ENCODE peak calls at places on chromosomes 1 and 21, in six cellular contexts. Z is mesothelial cell of epicardium; T is GOT3; B is PC-3; R is CD8-positive, alpha-beta T cell; M is COR-L47. Q is an unnamed sample.

GRCh38 chr1:47432071-47433036 is 5.5 kb upstream of the FOXD2 start:
- DNase-seq in Z (no peak), R (peak; percentile 73), T (no peak), M (no peak), B (peak; percentile 69), Q (peak; percentile 72)

GRCh38 chr1:159469921-159470595 is 30.5 kb downstream of the OR10J1 start:
- DNase-seq in M (no peak), Z (no peak), R (no peak), B (no peak), T (no peak), Q (no peak)

GRCh38 chr1:2555634-2556276 is 416 bp upstream of the TNFRSF14 start:
- DNase-seq in M (peak; percentile 45), Z (no peak), B (peak; percentile 23), T (no peak), R (peak; percentile 78), Q (peak; percentile 52)

GRCh38 chr1:56477164-56478111 is 101.9 kb downstream of the PLPP3 start:
- DNase-seq in T (no peak), Z (peak; percentile 24), M (no peak), B (no peak), R (no peak), Q (peak; percentile 87)

GRCh38 chr1:24108334-24109165 is 3.4 kb downstream of the MYOM3 start:
- DNase-seq in R (no peak), Z (no peak), M (no peak), T (no peak), B (peak; percentile 68), Q (peak; percentile 96)

GRCh38 chr1:7299329-7299799 is 471.7 kb upstream of the VAMP3 start:
- DNase-seq in M (peak; percentile 58), Z (no peak), B (peak; percentile 82), R (peak; percentile 31), T (peak; percentile 43), Q (peak; percentile 96)

GRCh38 chr21:32613436-32614043 is 1.4 kb upstream of the CFAP298 start:
- DNase-seq in M (no peak), B (no peak), Z (no peak), T (no peak), R (no peak), Q (no peak)

GRCh38 chr21:31041295-31042079 is 3.2 kb upstream of the KRTAP19-8 start:
- DNase-seq in M (no peak), R (no peak), B (no peak), Z (no peak), T (no peak), Q (no peak)

GRCh38 chr1:173253046-173253445 is 45.9 kb upstream of the TNFSF4 start:
- DNase-seq in R (no peak), T (no peak), M (no peak), Z (no peak), B (peak; percentile 45), Q (no peak)

GRCh38 chr1:22018583-22019559 is 17.4 kb downstream of the CELA3A start:
- DNase-seq in R (peak; percentile 76), T (peak; percentile 72), Z (no peak), B (peak; percentile 97), M (no peak), Q (peak; percentile 98)

GRCh38 chr1:16503494-16503893 is 10.6 kb downstream of the RNU1-1 start:
- DNase-seq in B (no peak), M (no peak), T (no peak), Z (no peak), R (no peak), Q (no peak)

GRCh38 chr21:31203371-31204054 is 140.5 kb downstream of the TIAM1 start:
- DNase-seq in M (no peak), R (no peak), B (peak; percentile 54), T (no peak), Z (no peak), Q (peak; percentile 40)

GRCh38 chr1:78833491-78833890 is 173.0 kb downstream of the ADGRL4 start:
- DNase-seq in T (no peak), R (no peak), B (peak; percentile 95), Z (no peak), M (peak; percentile 35), Q (peak; percentile 95)

GRCh38 chr1:26922201-26922729 is 722 bp downstream of the NUDC start:
- DNase-seq in M (no peak), T (no peak), Z (no peak), B (peak; percentile 5), R (no peak), Q (peak; percentile 31)

GRCh38 chr1:163561570-163562295 is 240.0 kb downstream of the NUF2 start:
- DNase-seq in Z (no peak), R (no peak), T (no peak), B (peak; percentile 40), M (peak; percentile 54), Q (peak; percentile 13)

GRCh38 chr1:6511461-6512244 is 20.2 kb upstream of the PLEKHG5 start:
- DNase-seq in T (no peak), M (no peak), Z (no peak), B (no peak), R (no peak), Q (no peak)

GRCh38 chr21:40687625-40688024 is 159.3 kb downstream of the DSCAM start:
- DNase-seq in B (no peak), R (no peak), Z (no peak), T (no peak), M (no peak), Q (no peak)

GRCh38 chr21:44789880-44790279 is 11.7 kb downstream of the UBE2G2 start:
- DNase-seq in Z (no peak), M (no peak), B (no peak), R (no peak), T (no peak), Q (peak; percentile 67)

GRCh38 chr1:146036241-146036989 is 14.9 kb upstream of the HJV start:
- DNase-seq in B (no peak), R (no peak), M (no peak), T (no peak), Z (no peak), Q (no peak)

GRCh38 chr1:226185153-226186036 is 1.1 kb downstream of the ACBD3 start:
- DNase-seq in B (peak; percentile 42), Z (no peak), R (no peak), M (no peak), T (no peak), Q (peak; percentile 23)

GRCh38 chr1:196205882-196206281 is 402.4 kb downstream of the KCNT2 start:
- DNase-seq in T (no peak), B (no peak), M (no peak), Z (no peak), R (no peak), Q (no peak)

GRCh38 chr21:28267449-28267848 is 725.2 kb downstream of the LTN1 start:
- DNase-seq in Z (no peak), B (peak; percentile 68), R (no peak), T (no peak), M (no peak), Q (no peak)

GRCh38 chr1:28259935-28260802 is 851 bp downstream of the SESN2 start:
- DNase-seq in Z (peak; percentile 68), B (peak; percentile 63), T (no peak), R (no peak), M (peak; percentile 27), Q (peak; percentile 83)

GRCh38 chr1:31848381-31848897 is 32.6 kb upstream of the SPOCD1 start:
- DNase-seq in R (peak; percentile 74), M (no peak), Z (no peak), B (no peak), T (no peak), Q (no peak)

GRCh38 chr1:166166701-166167394 is at the start of gene FAM78B:
- DNase-seq in T (peak; percentile 68), R (peak; percentile 65), B (peak; percentile 46), M (peak; percentile 43), Z (no peak), Q (peak; percentile 78)

GRCh38 chr1:178060789-178061556 is 32.9 kb upstream of the RASAL2 start:
- DNase-seq in M (no peak), B (no peak), R (no peak), Z (no peak), T (no peak), Q (peak; percentile 54)

GRCh38 chr1:167659440-167659839 is 29.4 kb downstream of the RCSD1 start:
- DNase-seq in T (no peak), Z (no peak), B (no peak), R (no peak), M (no peak), Q (no peak)

GRCh38 chr1:207798847-207799246 is 47.0 kb downstream of the CD46 start:
- DNase-seq in B (no peak), M (no peak), Z (no peak), R (no peak), T (no peak), Q (no peak)

GRCh38 chr21:16028163-16028562 is 298.4 kb downstream of the USP25 start:
- DNase-seq in Z (no peak), B (no peak), R (no peak), M (no peak), T (no peak), Q (no peak)

GRCh38 chr1:229059671-229060079 is 211.2 kb upstream of the RAB4A start:
- DNase-seq in T (no peak), R (no peak), Z (no peak), M (no peak), B (peak; percentile 9), Q (no peak)

Q was measured in kidney tubule cell.